ENCODE peak calls at places on chromosome 4, in four cellular contexts. One of them, this sample, is unnamed.
A peak's percentile ranks its signal among the peaks of the same experiment; 100 is the strongest.

GRCh38 chr4:74038161-74039064 is at the start of gene CXCL3:
- DNase-seq in HepG2: no peak
- DNase-seq in K562: peak; percentile 82
- DNase-seq in H1: peak; percentile 88
- DNase-seq in this sample: no peak

GRCh38 chr4:10715696-10716095 is 31.1 kb upstream of the CLNK start:
- DNase-seq in HepG2: no peak
- DNase-seq in K562: no peak
- DNase-seq in H1: no peak
- DNase-seq in this sample: no peak

GRCh38 chr4:67810011-67810410 is 55.8 kb upstream of the GNRHR start:
- DNase-seq in HepG2: no peak
- DNase-seq in K562: no peak
- DNase-seq in H1: no peak
- DNase-seq in this sample: no peak

GRCh38 chr4:176753049-176753448 is 39.7 kb downstream of the VEGFC start:
- DNase-seq in HepG2: no peak
- DNase-seq in K562: no peak
- DNase-seq in H1: no peak
- DNase-seq in this sample: no peak

GRCh38 chr4:139851133-139851532 is 185.5 kb downstream of the MGST2 start:
- DNase-seq in HepG2: no peak
- DNase-seq in K562: no peak
- DNase-seq in H1: no peak
- DNase-seq in this sample: no peak

GRCh38 chr4:74608151-74608949 is 163.4 kb downstream of the AREG start:
- DNase-seq in HepG2: no peak
- DNase-seq in K562: no peak
- DNase-seq in H1: no peak
- DNase-seq in this sample: no peak

GRCh38 chr4:57190651-57191481 is 80.7 kb upstream of the IGFBP7 start:
- DNase-seq in HepG2: peak; percentile 18
- DNase-seq in K562: peak; percentile 69
- DNase-seq in H1: peak; percentile 88
- DNase-seq in this sample: peak; percentile 35

GRCh38 chr4:140326395-140326993 is 47.0 kb upstream of the SCOC start:
- DNase-seq in HepG2: peak; percentile 15
- DNase-seq in K562: peak; percentile 48
- DNase-seq in H1: no peak
- DNase-seq in this sample: peak; percentile 33

GRCh38 chr4:99612281-99612680 is 37.7 kb downstream of the MTTP start:
- DNase-seq in HepG2: no peak
- DNase-seq in K562: no peak
- DNase-seq in H1: no peak
- DNase-seq in this sample: no peak

GRCh38 chr4:124092101-124093057 is 620.2 kb downstream of the ANKRD50 start:
- DNase-seq in HepG2: no peak
- DNase-seq in K562: no peak
- DNase-seq in H1: no peak
- DNase-seq in this sample: no peak

GRCh38 chr4:15078682-15079642 is 76.7 kb downstream of the CPEB2 start:
- DNase-seq in HepG2: no peak
- DNase-seq in K562: no peak
- DNase-seq in H1: no peak
- DNase-seq in this sample: no peak

GRCh38 chr4:118076958-118077766 is 42.9 kb downstream of the NDST3 start:
- DNase-seq in HepG2: peak; percentile 31
- DNase-seq in K562: no peak
- DNase-seq in H1: peak; percentile 67
- DNase-seq in this sample: peak; percentile 32

GRCh38 chr4:168019019-168019651 is 73.2 kb upstream of the ANXA10 start:
- DNase-seq in HepG2: no peak
- DNase-seq in K562: no peak
- DNase-seq in H1: no peak
- DNase-seq in this sample: no peak

GRCh38 chr4:10061650-10062415 is 40.5 kb upstream of the SLC2A9 start:
- DNase-seq in HepG2: no peak
- DNase-seq in K562: no peak
- DNase-seq in H1: no peak
- DNase-seq in this sample: no peak

GRCh38 chr4:23828779-23829178 is 61.1 kb downstream of the PPARGC1A start:
- DNase-seq in HepG2: no peak
- DNase-seq in K562: no peak
- DNase-seq in H1: no peak
- DNase-seq in this sample: no peak

GRCh38 chr4:98557497-98557896 is 100.9 kb downstream of the TSPAN5 start:
- DNase-seq in HepG2: no peak
- DNase-seq in K562: no peak
- DNase-seq in H1: no peak
- DNase-seq in this sample: peak; percentile 4

GRCh38 chr4:47032405-47033106 is 1.2 kb downstream of the GABRB1 start:
- DNase-seq in HepG2: peak; percentile 37
- DNase-seq in K562: no peak
- DNase-seq in H1: peak; percentile 89
- DNase-seq in this sample: no peak

GRCh38 chr4:82898322-82899243 is 2.0 kb upstream of the THAP9 start:
- DNase-seq in HepG2: no peak
- DNase-seq in K562: no peak
- DNase-seq in H1: no peak
- DNase-seq in this sample: no peak

GRCh38 chr4:54844911-54845310 is 187.2 kb downstream of the KIT start:
- DNase-seq in HepG2: no peak
- DNase-seq in K562: no peak
- DNase-seq in H1: no peak
- DNase-seq in this sample: no peak

GRCh38 chr4:127616898-127617297 is 15.9 kb upstream of the INTU start:
- DNase-seq in HepG2: no peak
- DNase-seq in K562: no peak
- DNase-seq in H1: no peak
- DNase-seq in this sample: no peak

GRCh38 chr4:26308573-26308972 is 12.2 kb upstream of the RBPJ start:
- DNase-seq in HepG2: no peak
- DNase-seq in K562: no peak
- DNase-seq in H1: no peak
- DNase-seq in this sample: no peak

GRCh38 chr4:171875291-171875690 is 62.1 kb downstream of the GALNTL6 start:
- DNase-seq in HepG2: no peak
- DNase-seq in K562: no peak
- DNase-seq in H1: no peak
- DNase-seq in this sample: no peak

GRCh38 chr4:140857111-140857510 is 100.9 kb upstream of the TBC1D9 start:
- DNase-seq in HepG2: no peak
- DNase-seq in K562: no peak
- DNase-seq in H1: no peak
- DNase-seq in this sample: peak; percentile 10

GRCh38 chr4:54217642-54218486 is 11.2 kb upstream of the PDGFRA start:
- DNase-seq in HepG2: peak; percentile 52
- DNase-seq in K562: peak; percentile 76
- DNase-seq in H1: peak; percentile 81
- DNase-seq in this sample: peak; percentile 71

GRCh38 chr4:140947507-140947906 is 185.8 kb downstream of the RNF150 start:
- DNase-seq in HepG2: no peak
- DNase-seq in K562: no peak
- DNase-seq in H1: no peak
- DNase-seq in this sample: no peak

GRCh38 chr4:9996319-9997110 is 24.8 kb downstream of the SLC2A9 start:
- DNase-seq in HepG2: no peak
- DNase-seq in K562: no peak
- DNase-seq in H1: no peak
- DNase-seq in this sample: no peak

GRCh38 chr4:39357002-39357401 is 9.2 kb downstream of the RFC1 start:
- DNase-seq in HepG2: no peak
- DNase-seq in K562: no peak
- DNase-seq in H1: no peak
- DNase-seq in this sample: no peak

GRCh38 chr4:40559585-40560465 is 69.8 kb downstream of the RBM47 start:
- DNase-seq in HepG2: no peak
- DNase-seq in K562: no peak
- DNase-seq in H1: no peak
- DNase-seq in this sample: no peak

GRCh38 chr4:75909331-75909844 is 7.1 kb upstream of the PPEF2 start:
- DNase-seq in HepG2: no peak
- DNase-seq in K562: no peak
- DNase-seq in H1: no peak
- DNase-seq in this sample: no peak

GRCh38 chr4:26022346-26022891 is 108.4 kb downstream of the SMIM20 start:
- DNase-seq in HepG2: peak; percentile 73
- DNase-seq in K562: no peak
- DNase-seq in H1: no peak
- DNase-seq in this sample: no peak

GRCh38 chr4:108796173-108796572 is 33.3 kb upstream of the ETNPPL start:
- DNase-seq in HepG2: no peak
- DNase-seq in K562: no peak
- DNase-seq in H1: no peak
- DNase-seq in this sample: no peak

GRCh38 chr4:133157460-133158160 is 8.5 kb downstream of the PCDH10 start:
- DNase-seq in HepG2: no peak
- DNase-seq in K562: no peak
- DNase-seq in H1: no peak
- DNase-seq in this sample: no peak

GRCh38 chr4:133161570-133161969 is 12.5 kb downstream of the PCDH10 start:
- DNase-seq in HepG2: no peak
- DNase-seq in K562: no peak
- DNase-seq in H1: no peak
- DNase-seq in this sample: no peak

GRCh38 chr4:133160853-133161252 is 11.8 kb downstream of the PCDH10 start:
- DNase-seq in HepG2: no peak
- DNase-seq in K562: no peak
- DNase-seq in H1: no peak
- DNase-seq in this sample: no peak

DNA sequence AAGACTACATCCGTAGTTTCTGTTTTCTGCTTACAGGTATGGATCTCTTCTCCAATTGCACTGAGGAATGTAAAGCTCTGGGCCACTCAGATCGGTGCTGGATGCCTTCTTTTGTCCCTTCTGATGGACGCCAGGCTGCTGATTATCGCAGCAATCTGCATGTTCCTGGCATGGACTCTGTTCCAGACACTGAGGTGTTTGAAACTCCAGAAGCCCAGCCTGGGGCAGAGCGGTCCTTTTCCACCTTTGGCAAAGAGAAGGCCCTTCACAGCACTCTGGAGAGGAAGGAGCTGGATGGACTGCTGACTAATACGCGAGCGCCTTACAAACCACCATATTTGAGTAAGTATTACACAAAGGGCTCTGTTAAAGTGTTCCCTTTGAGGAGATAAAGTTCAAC is 13.8 kb downstream of the PCDH10 start:
- DNase-seq in HepG2: no peak
- DNase-seq in K562: no peak
- DNase-seq in H1: no peak
- DNase-seq in this sample: no peak
- TF ChIP-seq FOSL1 in HepG2: no peak
- TF ChIP-seq FOSL1 in K562: no peak
- TF ChIP-seq FOSL1 in H1: no peak
- TF ChIP-seq FOSL1 in this sample: no peak

GRCh38 chr4:16942491-16942890 is 44.0 kb upstream of the LDB2 start:
- DNase-seq in HepG2: no peak
- DNase-seq in K562: peak; percentile 16
- DNase-seq in H1: no peak
- DNase-seq in this sample: peak; percentile 18
- TF ChIP-seq FOSL1 in HepG2: no peak
- TF ChIP-seq FOSL1 in K562: no peak
- TF ChIP-seq FOSL1 in H1: no peak
- TF ChIP-seq FOSL1 in this sample: no peak

GRCh38 chr4:8653326-8654000 is 60.9 kb downstream of the CPZ start:
- DNase-seq in HepG2: no peak
- DNase-seq in K562: no peak
- DNase-seq in H1: peak; percentile 48
- DNase-seq in this sample: no peak
- TF ChIP-seq FOSL1 in HepG2: no peak
- TF ChIP-seq FOSL1 in K562: no peak
- TF ChIP-seq FOSL1 in H1: no peak
- TF ChIP-seq FOSL1 in this sample: no peak

GRCh38 chr4:96379524-96379923 is 539.6 kb downstream of the PDHA2 start:
- DNase-seq in HepG2: no peak
- DNase-seq in K562: no peak
- DNase-seq in H1: no peak
- DNase-seq in this sample: no peak
- TF ChIP-seq FOSL1 in HepG2: no peak
- TF ChIP-seq FOSL1 in K562: no peak
- TF ChIP-seq FOSL1 in H1: no peak
- TF ChIP-seq FOSL1 in this sample: no peak

GRCh38 chr4:94373752-94374151 is 31.1 kb upstream of the HPGDS start:
- DNase-seq in HepG2: no peak
- DNase-seq in K562: no peak
- DNase-seq in H1: no peak
- DNase-seq in this sample: no peak
- TF ChIP-seq FOSL1 in HepG2: no peak
- TF ChIP-seq FOSL1 in K562: no peak
- TF ChIP-seq FOSL1 in H1: no peak
- TF ChIP-seq FOSL1 in this sample: no peak

This sample was measured in HCT116.